ENCODE peak calls at places on chromosomes 7 and 10, in four cellular contexts. U, C, T and R are unnamed samples.

GRCh38 chr10:74500026-74500704 is 326.2 kb upstream of the KAT6B start:
- DNase-seq in U (no peak), C (no peak), T (no peak), R (no peak)

GRCh38 chr10:30219977-30220751 is 128.9 kb downstream of the MTPAP start:
- DNase-seq in U (no peak), C (peak), T (no peak), R (no peak)

GRCh38 chr10:60967854-60968484 is 24.0 kb upstream of the RHOBTB1 start:
- DNase-seq in U (peak), C (no peak), T (no peak), R (no peak)

GRCh38 chr7:27080844-27081423 is 14.9 kb downstream of the HOXA1 start:
- DNase-seq in U (no peak), C (no peak), T (no peak), R (no peak)

GRCh38 chr7:100127866-100128601 is 1.3 kb downstream of the MBLAC1 start:
- DNase-seq in U (no peak), C (no peak), T (no peak), R (no peak)

GRCh38 chr7:1331576-1332467 is 99.2 kb downstream of the UNCX start:
- DNase-seq in U (no peak), C (peak), T (no peak), R (no peak)

GRCh38 chr7:123494193-123494796 is 40.1 kb downstream of the IQUB start:
- DNase-seq in U (peak), C (no peak), T (no peak), R (no peak)

GRCh38 chr7:4245866-4246470 is 436.1 kb upstream of the FOXK1 start:
- DNase-seq in U (no peak), C (no peak), T (no peak), R (no peak)

GRCh38 chr10:117476281-117476680 is 66.3 kb upstream of the EMX2 start:
- DNase-seq in U (no peak), C (no peak), T (no peak), R (no peak)

GRCh38 chr7:2928256-2928612 is 84.1 kb upstream of the GNA12 start:
- DNase-seq in U (no peak), C (no peak), T (no peak), R (no peak)

GRCh38 chr7:34373940-34374339 is 284.1 kb upstream of the NPSR1 start:
- DNase-seq in U (no peak), C (no peak), T (no peak), R (no peak)

GRCh38 chr7:33921216-33921938 is 16.0 kb downstream of the BMPER start:
- DNase-seq in U (no peak), C (no peak), T (no peak), R (no peak)

GRCh38 chr7:73625276-73625675 is 954 bp upstream of the MLXIPL start:
- DNase-seq in U (no peak), C (no peak), T (no peak), R (no peak)

GRCh38 chr10:70376436-70377378 is 5.7 kb downstream of the LRRC20 start:
- DNase-seq in U (no peak), C (no peak), T (no peak), R (no peak)

GRCh38 chr10:123993534-123994416 is 99.6 kb downstream of the CHST15 start:
- DNase-seq in U (no peak), C (no peak), T (no peak), R (no peak)

GRCh38 chr10:99279626-99280111 is 44.0 kb upstream of the HPSE2 start:
- DNase-seq in U (no peak), C (no peak), T (no peak), R (no peak)

GRCh38 chr7:106840342-106840741 is 24.7 kb upstream of the PIK3CG start:
- DNase-seq in U (no peak), C (no peak), T (no peak), R (no peak)

GRCh38 chr10:10222288-10222945 is 795.3 kb upstream of the CELF2 start:
- DNase-seq in U (no peak), C (no peak), T (no peak), R (no peak)

GRCh38 chr7:77331938-77332695 is 84.0 kb downstream of the GSAP start:
- DNase-seq in U (peak), C (peak), T (peak), R (peak)

GRCh38 chr10:104123397-104123796 is 1.4 kb downstream of the SFR1 start:
- DNase-seq in U (no peak), C (no peak), T (no peak), R (no peak)

GRCh38 chr7:957418-958220 is 3.1 kb upstream of the ADAP1 start:
- DNase-seq in U (no peak), C (peak), T (no peak), R (no peak)

GRCh38 chr7:17773289-17773626 is 167.0 kb downstream of the SNX13 start:
- DNase-seq in U (no peak), C (peak), T (no peak), R (no peak)

GRCh38 chr7:135712796-135713195 is 15.2 kb downstream of the SLC13A4 start:
- DNase-seq in U (no peak), C (no peak), T (no peak), R (no peak)

GRCh38 chr7:33444501-33444900 is 315.1 kb downstream of the BBS9 start:
- DNase-seq in U (no peak), C (no peak), T (no peak), R (no peak)

GRCh38 chr7:38548605-38549004 is 82.6 kb downstream of the AMPH start:
- DNase-seq in U (no peak), C (no peak), T (no peak), R (no peak)

GRCh38 chr7:12350971-12351370 is 52.7 kb downstream of the VWDE start:
- DNase-seq in U (no peak), C (no peak), T (no peak), R (no peak)

GRCh38 chr10:6382081-6382480 is 179.3 kb downstream of the PFKFB3 start:
- DNase-seq in U (no peak), C (no peak), T (peak), R (no peak)

GRCh38 chr10:88640186-88640585 is 24.1 kb upstream of the LIPF start:
- DNase-seq in U (no peak), C (no peak), T (no peak), R (no peak)

GRCh38 chr10:86292462-86293322 is 73.9 kb downstream of the GRID1 start:
- DNase-seq in U (no peak), C (no peak), T (no peak), R (no peak)

GRCh38 chr7:112257073-112257472 is 50.6 kb downstream of the ZNF277 start:
- DNase-seq in U (no peak), C (no peak), T (no peak), R (no peak)

GRCh38 chr10:122733450-122733849 is 33.8 kb upstream of the C10orf120 start:
- DNase-seq in U (no peak), C (no peak), T (no peak), R (no peak)

GRCh38 chr7:155276032-155276799 is 21.5 kb upstream of the INSIG1 start:
- DNase-seq in U (no peak), C (no peak), T (no peak), R (no peak)

GRCh38 chr7:151313857-151314256 is 27.8 kb upstream of the NUB1 start:
- DNase-seq in U (no peak), C (no peak), T (no peak), R (no peak)

GRCh38 chr7:139572071-139572470 is 48.6 kb downstream of the CLEC2L start:
- DNase-seq in U (no peak), C (no peak), T (no peak), R (no peak)

GRCh38 chr10:97116534-97117162 is 69.1 kb downstream of the SLIT1 start:
- DNase-seq in U (no peak), C (no peak), T (no peak), R (no peak)

GRCh38 chr7:98341106-98341505 is 59.6 kb downstream of the BRI3 start:
- DNase-seq in U (no peak), C (no peak), T (no peak), R (no peak)

GRCh38 chr7:102872460-102872859 is 40.3 kb upstream of the LRRC17 start:
- DNase-seq in U (no peak), C (no peak), T (no peak), R (no peak)

GRCh38 chr10:87579563-87579962 is 74.9 kb downstream of the MINPP1 start:
- DNase-seq in U (no peak), C (no peak), T (no peak), R (no peak)

GRCh38 chr10:87578799-87579401 is 74.2 kb downstream of the MINPP1 start:
- DNase-seq in U (no peak), C (no peak), T (no peak), R (no peak)

GRCh38 chr10:87575851-87576250 is 71.2 kb downstream of the MINPP1 start:
- DNase-seq in U (no peak), C (no peak), T (no peak), R (no peak)

DNA sequence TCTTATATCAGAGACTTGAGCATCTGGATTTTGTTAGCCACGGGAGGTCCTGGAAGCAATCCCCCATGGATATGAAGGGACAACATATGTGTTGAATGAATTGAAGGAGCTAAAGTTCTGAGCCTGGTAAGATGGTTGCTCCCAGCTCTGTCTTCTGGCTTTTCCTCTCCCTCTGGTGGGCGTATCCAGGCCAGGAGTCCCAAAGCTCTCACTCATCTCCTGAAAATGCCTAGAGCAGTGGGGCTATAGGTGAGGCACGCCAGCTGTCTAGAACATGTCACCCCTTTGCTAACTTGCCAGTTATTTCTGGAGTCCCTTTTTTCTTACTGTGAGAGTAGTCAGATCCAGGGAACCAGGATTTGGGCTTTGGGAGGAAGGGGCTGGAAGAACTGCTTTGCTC is 73.5 kb downstream of the MINPP1 start:
- DNase-seq in U (no peak), C (no peak), T (no peak), R (no peak)
- TF ChIP-seq POLR2AphosphoS5 in U (no peak), C (no peak), T (no peak), R (no peak)

GRCh38 chr10:78910886-78911285 is 157.9 kb upstream of the ZMIZ1 start:
- DNase-seq in U (no peak), C (no peak), T (no peak), R (no peak)
- TF ChIP-seq SPI1 in U (no peak), C (no peak), T (no peak), R (no peak)

DNA sequence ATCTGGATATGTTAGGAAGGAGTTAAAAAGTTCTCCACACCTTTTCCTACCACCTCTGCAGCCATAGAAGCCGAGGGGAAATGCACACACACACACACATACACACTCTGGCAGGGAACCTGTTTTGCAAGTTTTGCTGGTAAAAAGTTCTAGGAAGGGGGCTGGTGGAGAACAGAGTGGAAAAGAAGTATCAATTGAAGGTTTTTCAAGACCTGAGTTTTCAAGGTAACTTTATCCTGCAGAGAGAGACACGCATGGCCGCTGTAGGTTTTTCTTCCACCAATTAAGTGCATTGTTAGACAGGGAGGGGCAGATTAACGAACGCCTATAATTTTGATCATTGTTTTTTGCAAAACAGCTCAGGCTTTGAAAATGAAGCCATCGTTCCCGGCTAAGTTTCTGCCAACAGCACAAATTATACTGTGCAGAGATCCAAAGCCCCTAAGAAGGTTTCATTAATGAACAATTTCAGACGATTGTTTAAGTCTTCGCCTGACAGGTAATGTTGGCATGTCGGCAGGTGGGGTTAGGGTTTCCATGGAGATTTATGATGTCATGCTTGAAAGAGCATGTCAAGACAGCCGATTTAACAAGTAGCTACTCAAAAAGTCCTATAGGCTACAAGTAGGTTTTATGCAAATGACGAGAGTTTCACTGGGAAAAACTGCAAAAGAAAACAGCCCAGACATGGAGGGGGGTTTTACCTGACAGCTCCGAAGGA is 29.7 kb downstream of the KIAA1217 start:
- DNase-seq in U (no peak), C (no peak), T (no peak), R (no peak)
- TF ChIP-seq POLR2AphosphoS5 in U (no peak), C (no peak), T (no peak), R (no peak)

GRCh38 chr7:22664988-22665798 is 61.8 kb upstream of the IL6 start:
- DNase-seq in U (no peak), C (no peak), T (no peak), R (no peak)

GRCh38 chr7:22665816-22666375 is 61.1 kb upstream of the IL6 start:
- DNase-seq in U (no peak), C (no peak), T (no peak), R (no peak)

GRCh38 chr7:22667187-22667561 is 59.8 kb upstream of the IL6 start:
- DNase-seq in U (no peak), C (no peak), T (no peak), R (no peak)

GRCh38 chr7:22667562-22668239 is 59.3 kb upstream of the IL6 start:
- DNase-seq in U (peak), C (no peak), T (no peak), R (no peak)

DNA sequence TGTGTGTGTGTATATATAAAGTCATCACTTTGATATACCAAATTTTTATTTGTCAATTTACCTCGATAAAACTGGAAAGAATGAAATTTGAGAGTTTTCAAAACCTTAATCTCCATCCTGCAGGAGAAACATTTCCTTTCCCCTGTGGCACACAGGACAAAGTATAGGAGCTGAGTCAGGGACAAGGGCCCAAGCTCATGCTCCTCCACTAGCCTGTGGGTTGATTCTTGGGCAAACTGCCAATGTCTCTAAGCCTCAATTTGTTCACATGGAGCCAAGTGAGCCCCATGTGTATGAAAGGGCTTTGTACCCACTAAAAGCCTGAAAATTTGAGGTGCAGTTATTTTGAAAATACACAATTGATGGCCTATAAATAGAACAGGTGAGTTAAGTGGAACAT is 60.3 kb upstream of the IL6 start:
- DNase-seq in U (peak), C (no peak), T (no peak), R (no peak)
- TF ChIP-seq SPI1 in U (no peak), C (no peak), T (no peak), R (no peak)

GRCh38 chr7:36192877-36193276 is 39.8 kb downstream of the EEPD1 start:
- DNase-seq in U (no peak), C (no peak), T (no peak), R (no peak)

GRCh38 chr7:36191292-36191920 is 38.4 kb downstream of the EEPD1 start:
- DNase-seq in U (no peak), C (no peak), T (no peak), R (no peak)

GRCh38 chr7:36188923-36189322 is 35.9 kb downstream of the EEPD1 start:
- DNase-seq in U (no peak), C (no peak), T (no peak), R (no peak)

GRCh38 chr7:36190447-36191291 is 37.6 kb downstream of the EEPD1 start:
- DNase-seq in U (no peak), C (peak), T (no peak), R (no peak)

GRCh38 chr7:36192050-36192824 is 39.2 kb downstream of the EEPD1 start:
- DNase-seq in U (no peak), C (peak), T (peak), R (no peak)
- TF ChIP-seq POLR2AphosphoS5 in U (no peak), C (peak), T (no peak), R (no peak)

GRCh38 chr10:56178210-56178609 is 182.8 kb downstream of the ZWINT start:
- DNase-seq in U (no peak), C (no peak), T (no peak), R (no peak)
- TF ChIP-seq SPI1 in U (no peak), C (no peak), T (no peak), R (no peak)

GRCh38 chr7:82319674-82320118 is 123.9 kb downstream of the CACNA2D1 start:
- DNase-seq in U (no peak), C (no peak), T (no peak), R (no peak)
- TF ChIP-seq POLR2AphosphoS5 in U (no peak), C (no peak), T (no peak), R (no peak)

DNA sequence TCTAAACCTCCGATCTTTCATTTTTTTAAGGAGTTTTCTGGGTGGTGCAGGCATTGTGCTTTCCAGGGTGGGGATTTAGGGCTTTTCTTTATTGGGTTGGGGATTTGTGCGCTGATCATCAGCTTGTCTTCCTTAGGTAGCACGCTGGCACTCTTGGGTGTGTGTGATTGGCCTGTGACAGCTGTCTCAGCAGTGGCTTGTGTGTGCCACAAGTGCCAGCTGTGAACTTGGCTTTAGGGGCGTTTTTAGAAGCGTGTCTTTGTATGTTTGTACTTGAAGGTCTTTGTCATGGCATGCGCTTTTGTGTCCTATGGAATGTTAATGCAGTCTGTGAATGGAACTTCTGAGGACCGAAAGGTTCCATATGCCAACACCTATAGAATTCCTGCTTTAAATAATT is 788 bp downstream of the AKAP9 start:
- DNase-seq in U (peak), C (peak), T (no peak), R (no peak)
- TF ChIP-seq SPI1 in U (no peak), C (no peak), T (no peak), R (no peak)

DNA sequence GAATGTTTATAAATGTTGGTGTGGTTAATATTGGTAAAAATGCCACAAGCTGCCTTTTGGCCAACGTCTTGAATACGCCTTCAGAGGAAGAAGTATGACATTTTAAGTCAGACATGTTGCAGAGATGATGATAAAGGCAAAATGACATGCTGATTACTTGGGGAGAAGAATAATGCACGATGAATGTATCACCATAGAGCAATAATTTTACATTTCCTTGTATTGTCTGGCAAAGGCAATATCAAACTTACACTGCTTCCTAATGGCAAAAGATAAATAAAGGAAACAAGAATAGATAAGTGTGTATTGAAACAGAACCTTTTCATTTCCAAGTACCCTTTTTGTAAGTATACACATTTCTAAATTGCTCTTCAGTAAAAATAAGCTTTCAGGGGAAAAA is 8.6 kb downstream of the MRC1 start:
- DNase-seq in U (no peak), C (no peak), T (no peak), R (no peak)
- TF ChIP-seq POLR2AphosphoS5 in U (no peak), C (no peak), T (no peak), R (no peak)